ENCODE peak calls at places on chromosomes 1 and 21, in five cellular contexts. Q, W, L, E and F are unnamed samples.

GRCh38 chr21:36966846-36967657 is 583 bp upstream of the HLCS start:
- DNase-seq in Q (peak; percentile 40), W (no peak), L (no peak), E (no peak), F (no peak)

GRCh38 chr1:77889240-77889637 is 815 bp downstream of the NEXN start:
- DNase-seq in E (no peak), Q (no peak), L (no peak), W (no peak), F (no peak)

GRCh38 chr1:172935062-172935592 is 115.6 kb downstream of the TNFSF18 start:
- DNase-seq in W (no peak), E (no peak), Q (no peak), L (no peak), F (no peak)

GRCh38 chr1:43302721-43303476 is 2.1 kb downstream of the TIE1 start:
- DNase-seq in Q (no peak), E (no peak), W (no peak), L (no peak), F (no peak)

GRCh38 chr1:185512442-185512841 is 195.4 kb upstream of the IVNS1ABP start:
- DNase-seq in W (no peak), Q (no peak), E (no peak), L (no peak), F (no peak)

GRCh38 chr1:18089488-18089887 is 18.1 kb upstream of the IGSF21 start:
- DNase-seq in L (no peak), E (no peak), Q (no peak), W (no peak), F (no peak)

GRCh38 chr1:119954476-119955422 is 58.4 kb upstream of the ADAM30 start:
- DNase-seq in W (no peak), E (no peak), Q (no peak), L (no peak), F (no peak)

GRCh38 chr1:195965036-195965435 is 643.2 kb downstream of the KCNT2 start:
- DNase-seq in Q (no peak), E (no peak), W (no peak), L (no peak), F (no peak)

GRCh38 chr21:38494688-38495087 is 3.6 kb downstream of the ERG start:
- DNase-seq in L (no peak), Q (peak; percentile 18), E (no peak), W (no peak), F (no peak)

GRCh38 chr1:165631403-165632151 is 543 bp downstream of the MGST3 start:
- DNase-seq in E (peak; percentile 61), Q (peak; percentile 81), W (no peak), L (peak; percentile 26), F (peak; percentile 12)

GRCh38 chr1:27536767-27537166 is 46.8 kb upstream of the WASF2 start:
- DNase-seq in L (no peak), Q (peak; percentile 95), E (peak; percentile 84), W (no peak), F (no peak)

GRCh38 chr1:234893359-234893724 is 235.3 kb downstream of the TOMM20 start:
- DNase-seq in Q (no peak), E (no peak), W (no peak), L (no peak), F (no peak)

GRCh38 chr1:170929412-170929834 is 5.9 kb upstream of the MROH9 start:
- DNase-seq in Q (no peak), E (no peak), W (no peak), L (no peak), F (no peak)

GRCh38 chr1:196317535-196318522 is 290.4 kb downstream of the KCNT2 start:
- DNase-seq in Q (no peak), W (no peak), L (no peak), E (no peak), F (no peak)

GRCh38 chr1:226148121-226148648 is 38.4 kb downstream of the ACBD3 start:
- DNase-seq in Q (no peak), E (no peak), W (no peak), L (no peak), F (no peak)

GRCh38 chr1:212974735-212975606 is 24.6 kb downstream of the VASH2 start:
- DNase-seq in E (no peak), L (no peak), Q (no peak), W (no peak), F (no peak)

GRCh38 chr1:47023268-47024137 is at the start of gene CYP4X1:
- DNase-seq in W (no peak), Q (peak; percentile 37), E (peak; percentile 62), L (no peak), F (no peak)

GRCh38 chr21:46205766-46206162 is 21.5 kb upstream of the SPATC1L start:
- DNase-seq in E (no peak), L (no peak), W (no peak), Q (no peak), F (no peak)

GRCh38 chr1:32266926-32267645 is 16.0 kb downstream of the LCK start:
- DNase-seq in W (no peak), Q (no peak), E (no peak), L (no peak), F (no peak)

GRCh38 chr1:17292299-17293198 is 15.4 kb upstream of the PADI4 start:
- DNase-seq in Q (no peak), L (no peak), W (no peak), E (no peak), F (no peak)

GRCh38 chr1:218575856-218576255 is 230.7 kb downstream of the TGFB2 start:
- DNase-seq in L (no peak), E (no peak), W (no peak), Q (no peak), F (no peak)

GRCh38 chr1:184158911-184159701 is 107.6 kb downstream of the TSEN15 start:
- DNase-seq in L (no peak), W (no peak), Q (peak; percentile 69), E (no peak), F (no peak)

GRCh38 chr1:84853743-84854721 is 39.0 kb downstream of the LPAR3 start:
- DNase-seq in E (no peak), L (no peak), W (no peak), Q (no peak), F (peak; percentile 8)

GRCh38 chr1:41272601-41273000 is 30.5 kb upstream of the SCMH1 start:
- DNase-seq in L (no peak), W (no peak), E (no peak), Q (peak; percentile 20), F (no peak)

GRCh38 chr1:81052162-81052561 is 748.6 kb upstream of the ADGRL2 start:
- DNase-seq in L (no peak), Q (no peak), W (no peak), E (no peak), F (no peak)